ENCODE peak calls at places on chromosomes 13 and 19, in eight cellular contexts. L, K, E, F, G, Z, Q and M are unnamed samples.

GRCh38 chr13:23820530-23820929 is 68.7 kb downstream of the MIPEP start:
- DNase-seq in L (no peak), K (no peak), E (no peak), F (no peak), G (no peak), Z (no peak), Q (no peak), M (no peak)

GRCh38 chr13:113991676-113992179 is 17.9 kb upstream of the C13orf46 start:
- DNase-seq in L (no peak), K (no peak), E (no peak), F (no peak), G (peak; percentile 8), Z (no peak), Q (no peak), M (no peak)

GRCh38 chr13:73416093-73416492 is 357.3 kb downstream of the KLF5 start:
- DNase-seq in L (no peak), K (no peak), E (no peak), F (no peak), G (no peak), Z (no peak), Q (no peak), M (no peak)

GRCh38 chr19:23522431-23522830 is 127.2 kb upstream of the ZNF91 start:
- DNase-seq in L (no peak), K (no peak), E (peak; percentile 66), F (no peak), G (no peak), Z (no peak), Q (no peak), M (no peak)

GRCh38 chr19:51094696-51095279 is 12.1 kb upstream of the KLK14 start:
- DNase-seq in L (no peak), K (peak; percentile 25), E (no peak), F (peak; percentile 73), G (no peak), Z (no peak), Q (no peak), M (no peak)

GRCh38 chr13:29707876-29708543 is 112.5 kb upstream of the SLC7A1 start:
- DNase-seq in L (peak; percentile 53), K (peak; percentile 65), E (peak; percentile 52), F (peak; percentile 73), G (no peak), Z (peak; percentile 48), Q (peak; percentile 21), M (no peak)

GRCh38 chr13:67643656-67644055 is 413.5 kb upstream of the PCDH9 start:
- DNase-seq in L (no peak), K (no peak), E (no peak), F (no peak), G (no peak), Z (no peak), Q (no peak), M (no peak)

GRCh38 chr19:48615145-48616040 is 517 bp upstream of the FAM83E start:
- DNase-seq in L (no peak), K (no peak), E (no peak), F (no peak), G (no peak), Z (no peak), Q (no peak), M (no peak)

GRCh38 chr19:51295382-51296126 is 15.9 kb upstream of the IGLON5 start:
- DNase-seq in L (no peak), K (no peak), E (no peak), F (no peak), G (no peak), Z (no peak), Q (no peak), M (no peak)

GRCh38 chr13:99196466-99197256 is 4.0 kb upstream of the UBAC2 start:
- DNase-seq in L (no peak), K (no peak), E (peak; percentile 27), F (no peak), G (no peak), Z (no peak), Q (peak; percentile 54), M (no peak)

GRCh38 chr13:102846261-102847015 is 606 bp downstream of the ERCC5 start:
- DNase-seq in L (peak; percentile 76), K (peak; percentile 49), E (peak; percentile 35), F (no peak), G (peak; percentile 37), Z (peak; percentile 60), Q (peak; percentile 8), M (no peak)

GRCh38 chr19:11338569-11339253 is 746 bp downstream of the RAB3D start:
- DNase-seq in L (no peak), K (no peak), E (no peak), F (no peak), G (peak; percentile 30), Z (no peak), Q (no peak), M (no peak)

GRCh38 chr13:78662467-78662866 is 3.5 kb upstream of the OBI1 start:
- DNase-seq in L (no peak), K (no peak), E (no peak), F (no peak), G (no peak), Z (no peak), Q (no peak), M (no peak)

GRCh38 chr19:17026041-17026658 is 460 bp downstream of the CPAMD8 start:
- DNase-seq in L (no peak), K (peak; percentile 9), E (no peak), F (no peak), G (no peak), Z (peak; percentile 26), Q (no peak), M (no peak)

GRCh38 chr13:60661514-60661913 is 264.5 kb downstream of the TDRD3 start:
- DNase-seq in L (no peak), K (no peak), E (no peak), F (no peak), G (no peak), Z (no peak), Q (no peak), M (no peak)

GRCh38 chr13:59691501-59692066 is 472.1 kb downstream of the DIAPH3 start:
- DNase-seq in L (no peak), K (no peak), E (no peak), F (no peak), G (no peak), Z (no peak), Q (no peak), M (no peak)

GRCh38 chr19:44723299-44723951 is 24.5 kb downstream of the CEACAM16 start:
- DNase-seq in L (no peak), K (no peak), E (no peak), F (no peak), G (no peak), Z (no peak), Q (no peak), M (no peak)

GRCh38 chr13:75751350-75751749 is 115.2 kb downstream of the LMO7 start:
- DNase-seq in L (no peak), K (no peak), E (no peak), F (no peak), G (no peak), Z (no peak), Q (no peak), M (no peak)

GRCh38 chr13:20685042-20685441 is 18.5 kb upstream of the IL17D start:
- DNase-seq in L (no peak), K (no peak), E (no peak), F (no peak), G (no peak), Z (no peak), Q (no peak), M (no peak)

GRCh38 chr19:53123400-53123799 is 9.3 kb downstream of the ZNF415 start:
- DNase-seq in L (no peak), K (no peak), E (no peak), F (no peak), G (no peak), Z (no peak), Q (no peak), M (no peak)

GRCh38 chr13:41137241-41137640 is 4.6 kb upstream of the KBTBD6 start:
- DNase-seq in L (no peak), K (no peak), E (peak; percentile 99), F (no peak), G (no peak), Z (no peak), Q (no peak), M (no peak)

GRCh38 chr13:44697058-44697457 is 120.9 kb upstream of the TSC22D1 start:
- DNase-seq in L (no peak), K (no peak), E (no peak), F (no peak), G (no peak), Z (no peak), Q (no peak), M (no peak)
- H3K4me3 ChIP-seq in L (no peak overlapping the region), K (no peak overlapping the region), E (no peak overlapping the region), F (no peak overlapping the region), G (no peak overlapping the region), Z (no peak overlapping the region), Q (no peak overlapping the region), M (no peak overlapping the region)

DNA sequence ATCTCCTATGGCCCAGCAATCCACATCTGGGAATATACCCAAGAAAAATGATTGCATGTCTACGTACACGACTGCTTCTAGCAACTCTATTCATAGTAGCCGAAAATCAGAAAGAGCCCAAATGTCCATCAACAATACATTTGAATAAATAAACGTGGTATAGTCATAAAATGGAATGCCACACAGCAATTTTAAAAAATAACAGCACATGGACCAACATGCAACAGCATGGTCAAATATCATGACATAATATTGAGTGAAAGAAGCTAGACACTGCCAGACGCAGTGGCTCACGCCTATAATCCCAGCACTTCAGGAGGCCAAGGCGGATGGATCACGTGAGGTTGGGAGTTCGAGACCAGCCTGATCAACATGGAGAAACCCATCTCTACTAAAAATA is 16.3 kb downstream of the TEX101 start:
- DNase-seq in L (no peak), K (no peak), E (no peak), F (no peak), G (no peak), Z (no peak), Q (no peak), M (no peak)
- H3K27ac ChIP-seq in L (no peak overlapping the region), K (no peak overlapping the region), E (no peak overlapping the region), F (no peak overlapping the region), G (no peak overlapping the region), Z (no peak overlapping the region), Q (no peak overlapping the region), M (no peak overlapping the region)

GRCh38 chr13:50274181-50274580 is 258.9 kb downstream of the KCNRG start:
- DNase-seq in L (no peak), K (no peak), E (no peak), F (no peak), G (no peak), Z (no peak), Q (no peak), M (no peak)

GRCh38 chr13:50267917-50268316 is 252.7 kb downstream of the KCNRG start:
- DNase-seq in L (no peak), K (no peak), E (no peak), F (no peak), G (no peak), Z (no peak), Q (no peak), M (no peak)

DNA sequence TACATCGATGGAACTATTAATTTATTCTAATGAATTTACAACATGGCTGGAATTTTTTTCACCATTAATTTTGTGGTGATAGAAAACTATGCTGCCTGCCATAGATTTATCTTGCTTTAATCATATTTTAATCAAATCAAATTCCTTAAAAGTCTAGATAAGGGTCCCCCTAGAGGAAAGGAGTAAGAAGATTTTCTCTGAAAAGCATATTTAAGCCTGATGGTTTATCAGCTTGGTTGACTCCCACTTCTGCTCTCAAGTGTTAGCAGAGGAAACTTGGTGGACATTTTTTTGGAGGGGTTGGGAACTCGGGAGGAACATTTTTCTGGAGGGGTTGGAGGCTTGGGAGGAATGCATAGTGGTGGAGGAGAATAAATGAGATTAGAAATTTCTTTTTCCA is 253.3 kb downstream of the KCNRG start:
- DNase-seq in L (no peak), K (peak; percentile 44), E (no peak), F (no peak), G (no peak), Z (no peak), Q (no peak), M (no peak)
- TF ChIP-seq CTCF in L (no peak), K (peak; percentile 1), E (no peak), F (no peak), G (no peak), Z (no peak), Q (peak; percentile 29), M (no peak)

GRCh38 chr19:13027557-13027956 is 32.3 kb downstream of the NFIX start:
- DNase-seq in L (no peak), K (no peak), E (no peak), F (no peak), G (no peak), Z (no peak), Q (no peak), M (no peak)
- H3K4me3 ChIP-seq in L (no peak overlapping the region), K (no peak overlapping the region), E (peak overlapping the region; percentile 65), F (no peak overlapping the region), G (no peak overlapping the region), Z (no peak overlapping the region), Q (no peak overlapping the region), M (peak overlapping the region; percentile 50)